ENCODE peak calls at places on chromosome 2, in nine cellular contexts. One of them, this sample, is unnamed.

GRCh38 chr2:190781604-190782198 is 98.9 kb upstream of the GLS start:
- DNase-seq in CD8-positive, alpha-beta T cell: peak; percentile 55
- DNase-seq in cardiac fibroblast: peak; percentile 83
- DNase-seq in astrocyte: peak; percentile 29
- DNase-seq in fibroblast of mammary gland: peak; percentile 76
- DNase-seq in astrocyte of the spinal cord: peak; percentile 72
- DNase-seq in AG09319: no peak
- DNase-seq in CD14-positive monocyte: no peak
- DNase-seq in endodermal cell: peak; percentile 77
- DNase-seq in this sample: peak; percentile 32

GRCh38 chr2:42762823-42763804 is 821 bp downstream of the OXER1 start:
- DNase-seq in CD8-positive, alpha-beta T cell: no peak
- DNase-seq in cardiac fibroblast: no peak
- DNase-seq in astrocyte: no peak
- DNase-seq in fibroblast of mammary gland: no peak
- DNase-seq in astrocyte of the spinal cord: no peak
- DNase-seq in AG09319: no peak
- DNase-seq in CD14-positive monocyte: no peak
- DNase-seq in endodermal cell: peak; percentile 45
- DNase-seq in this sample: no peak

GRCh38 chr2:20443276-20443920 is 3.5 kb upstream of the RHOB start:
- DNase-seq in CD8-positive, alpha-beta T cell: no peak
- DNase-seq in cardiac fibroblast: peak; percentile 79
- DNase-seq in astrocyte: no peak
- DNase-seq in fibroblast of mammary gland: peak; percentile 73
- DNase-seq in astrocyte of the spinal cord: peak; percentile 70
- DNase-seq in AG09319: no peak
- DNase-seq in CD14-positive monocyte: no peak
- DNase-seq in endodermal cell: peak; percentile 74
- DNase-seq in this sample: no peak

GRCh38 chr2:106944220-106944619 is 58.3 kb upstream of the ST6GAL2 start:
- DNase-seq in CD8-positive, alpha-beta T cell: no peak
- DNase-seq in cardiac fibroblast: peak; percentile 58
- DNase-seq in astrocyte: peak; percentile 79
- DNase-seq in fibroblast of mammary gland: peak; percentile 65
- DNase-seq in astrocyte of the spinal cord: peak; percentile 82
- DNase-seq in AG09319: no peak
- DNase-seq in CD14-positive monocyte: no peak
- DNase-seq in endodermal cell: no peak
- DNase-seq in this sample: no peak

GRCh38 chr2:239190921-239191885 is 209.6 kb downstream of the HDAC4 start:
- DNase-seq in CD8-positive, alpha-beta T cell: no peak
- DNase-seq in cardiac fibroblast: no peak
- DNase-seq in astrocyte: no peak
- DNase-seq in fibroblast of mammary gland: no peak
- DNase-seq in astrocyte of the spinal cord: no peak
- DNase-seq in AG09319: no peak
- DNase-seq in CD14-positive monocyte: no peak
- DNase-seq in endodermal cell: peak; percentile 43
- DNase-seq in this sample: peak; percentile 12

GRCh38 chr2:35871672-35872071 is 483.9 kb upstream of the CRIM1 start:
- DNase-seq in CD8-positive, alpha-beta T cell: no peak
- DNase-seq in cardiac fibroblast: no peak
- DNase-seq in astrocyte: no peak
- DNase-seq in fibroblast of mammary gland: peak; percentile 0
- DNase-seq in astrocyte of the spinal cord: no peak
- DNase-seq in AG09319: no peak
- DNase-seq in CD14-positive monocyte: no peak
- DNase-seq in endodermal cell: peak; percentile 53
- DNase-seq in this sample: no peak

GRCh38 chr2:159736048-159736447 is 23.7 kb downstream of the MARCHF7 start:
- DNase-seq in CD8-positive, alpha-beta T cell: no peak
- DNase-seq in cardiac fibroblast: peak; percentile 33
- DNase-seq in astrocyte: peak; percentile 81
- DNase-seq in fibroblast of mammary gland: peak; percentile 46
- DNase-seq in astrocyte of the spinal cord: peak; percentile 17
- DNase-seq in AG09319: no peak
- DNase-seq in CD14-positive monocyte: no peak
- DNase-seq in endodermal cell: no peak
- DNase-seq in this sample: no peak

GRCh38 chr2:224055101-224055500 is 16.0 kb upstream of the SERPINE2 start:
- DNase-seq in CD8-positive, alpha-beta T cell: no peak
- DNase-seq in cardiac fibroblast: peak; percentile 53
- DNase-seq in astrocyte: no peak
- DNase-seq in fibroblast of mammary gland: peak; percentile 51
- DNase-seq in astrocyte of the spinal cord: no peak
- DNase-seq in AG09319: no peak
- DNase-seq in CD14-positive monocyte: no peak
- DNase-seq in endodermal cell: no peak
- DNase-seq in this sample: no peak

GRCh38 chr2:133293544-133294270 is 274.6 kb downstream of the NCKAP5 start:
- DNase-seq in CD8-positive, alpha-beta T cell: no peak
- DNase-seq in cardiac fibroblast: peak; percentile 73
- DNase-seq in astrocyte: no peak
- DNase-seq in fibroblast of mammary gland: no peak
- DNase-seq in astrocyte of the spinal cord: no peak
- DNase-seq in AG09319: no peak
- DNase-seq in CD14-positive monocyte: no peak
- DNase-seq in endodermal cell: no peak
- DNase-seq in this sample: no peak

GRCh38 chr2:150404147-150404546 is 83.3 kb downstream of the RND3 start:
- DNase-seq in CD8-positive, alpha-beta T cell: no peak
- DNase-seq in cardiac fibroblast: peak; percentile 14
- DNase-seq in astrocyte: no peak
- DNase-seq in fibroblast of mammary gland: no peak
- DNase-seq in astrocyte of the spinal cord: no peak
- DNase-seq in AG09319: no peak
- DNase-seq in CD14-positive monocyte: no peak
- DNase-seq in endodermal cell: no peak
- DNase-seq in this sample: no peak

GRCh38 chr2:241540766-241541561 is 17.6 kb upstream of the BOK start:
- DNase-seq in CD8-positive, alpha-beta T cell: peak; percentile 66
- DNase-seq in cardiac fibroblast: peak; percentile 65
- DNase-seq in astrocyte: no peak
- DNase-seq in fibroblast of mammary gland: peak; percentile 39
- DNase-seq in astrocyte of the spinal cord: peak; percentile 41
- DNase-seq in AG09319: no peak
- DNase-seq in CD14-positive monocyte: no peak
- DNase-seq in endodermal cell: peak; percentile 97
- DNase-seq in this sample: peak; percentile 67

GRCh38 chr2:69514406-69514805 is 77.2 kb upstream of the NFU1 start:
- DNase-seq in CD8-positive, alpha-beta T cell: no peak
- DNase-seq in cardiac fibroblast: peak; percentile 83
- DNase-seq in astrocyte: peak; percentile 83
- DNase-seq in fibroblast of mammary gland: peak; percentile 75
- DNase-seq in astrocyte of the spinal cord: peak; percentile 89
- DNase-seq in AG09319: peak; percentile 11
- DNase-seq in CD14-positive monocyte: no peak
- DNase-seq in endodermal cell: peak; percentile 76
- DNase-seq in this sample: peak; percentile 84

DNA sequence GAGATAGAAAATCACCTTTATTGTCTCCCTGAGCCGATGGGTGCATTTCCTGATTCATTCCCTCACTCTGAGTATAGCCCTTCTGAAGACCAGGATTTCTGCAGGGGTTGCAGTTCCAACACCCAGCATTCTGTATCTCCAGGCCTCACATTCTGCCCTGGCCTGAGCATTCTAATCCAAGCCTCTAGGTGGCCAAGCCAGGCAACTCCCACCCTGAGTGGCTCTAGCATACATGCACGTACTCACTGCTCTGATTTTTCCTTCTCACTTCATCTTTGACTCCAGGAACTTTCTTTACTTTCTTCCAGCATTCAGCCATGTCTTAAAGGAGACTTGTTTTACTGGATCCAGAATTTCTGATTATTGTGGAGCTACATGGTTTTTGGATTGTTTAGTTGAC is 100.7 kb upstream of the STK39 start:
- DNase-seq in CD8-positive, alpha-beta T cell: no peak
- DNase-seq in cardiac fibroblast: peak; percentile 72
- DNase-seq in astrocyte: peak; percentile 15
- DNase-seq in fibroblast of mammary gland: peak; percentile 40
- DNase-seq in astrocyte of the spinal cord: peak; percentile 43
- DNase-seq in AG09319: no peak
- DNase-seq in CD14-positive monocyte: no peak
- DNase-seq in endodermal cell: peak; percentile 89
- DNase-seq in this sample: peak; percentile 67
- TF ChIP-seq CTCF in CD8-positive, alpha-beta T cell: no peak
- TF ChIP-seq CTCF in cardiac fibroblast: peak; percentile 68
- TF ChIP-seq CTCF in astrocyte: peak; percentile 46
- TF ChIP-seq CTCF in fibroblast of mammary gland: peak; percentile 62
- TF ChIP-seq CTCF in astrocyte of the spinal cord: peak; percentile 72
- TF ChIP-seq CTCF in AG09319: peak; percentile 31
- TF ChIP-seq CTCF in CD14-positive monocyte: peak; percentile 47
- TF ChIP-seq CTCF in endodermal cell: peak; percentile 89
- TF ChIP-seq CTCF in this sample: peak; percentile 78

GRCh38 chr2:96869281-96869823 is 528 bp downstream of the SEMA4C start:
- DNase-seq in CD8-positive, alpha-beta T cell: no peak
- DNase-seq in cardiac fibroblast: peak; percentile 65
- DNase-seq in astrocyte: peak; percentile 69
- DNase-seq in fibroblast of mammary gland: peak; percentile 66
- DNase-seq in astrocyte of the spinal cord: peak; percentile 80
- DNase-seq in AG09319: peak; percentile 59
- DNase-seq in CD14-positive monocyte: no peak
- DNase-seq in endodermal cell: peak; percentile 83
- DNase-seq in this sample: peak; percentile 60
- TF ChIP-seq CTCF in CD8-positive, alpha-beta T cell: peak; percentile 10
- TF ChIP-seq CTCF in cardiac fibroblast: no peak
- TF ChIP-seq CTCF in astrocyte: no peak
- TF ChIP-seq CTCF in fibroblast of mammary gland: no peak
- TF ChIP-seq CTCF in astrocyte of the spinal cord: no peak
- TF ChIP-seq CTCF in AG09319: no peak
- TF ChIP-seq CTCF in CD14-positive monocyte: peak; percentile 34
- TF ChIP-seq CTCF in endodermal cell: peak; percentile 8
- TF ChIP-seq CTCF in this sample: peak; percentile 53

DNA sequence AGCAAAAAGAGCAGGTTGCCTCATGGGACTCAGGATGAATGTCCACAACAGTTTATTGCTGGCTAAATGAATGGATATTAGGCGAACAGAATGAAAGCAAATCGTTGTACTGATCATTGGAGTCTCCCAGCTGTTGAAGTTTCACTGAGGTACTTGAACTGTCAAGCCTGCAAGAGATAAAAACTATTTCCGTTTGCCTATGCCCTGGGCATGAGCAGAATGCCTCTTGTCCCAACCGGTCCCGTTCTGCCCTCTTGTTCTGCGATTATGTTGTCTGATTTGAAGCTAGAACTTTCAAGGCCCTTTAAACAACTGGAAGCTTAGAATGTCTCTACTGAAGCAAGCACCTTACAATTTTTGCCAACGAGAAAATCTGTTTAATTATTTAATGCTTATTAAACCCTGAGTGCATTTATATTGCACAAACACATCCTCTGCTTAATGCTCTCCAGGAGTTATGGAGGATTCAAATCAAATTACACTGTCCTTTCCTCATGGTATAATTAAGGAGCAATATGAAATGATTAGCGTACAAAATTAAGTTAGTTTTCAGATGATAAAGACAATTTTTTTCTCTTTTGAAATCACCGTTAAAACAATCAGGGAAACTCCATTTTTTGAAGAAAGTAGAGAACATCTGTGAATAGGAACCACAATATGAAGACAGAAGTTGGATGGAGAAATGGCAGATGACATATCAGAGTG is 17.7 kb downstream of the QPCT start:
- DNase-seq in CD8-positive, alpha-beta T cell: no peak
- DNase-seq in cardiac fibroblast: no peak
- DNase-seq in astrocyte: no peak
- DNase-seq in fibroblast of mammary gland: no peak
- DNase-seq in astrocyte of the spinal cord: no peak
- DNase-seq in AG09319: no peak
- DNase-seq in CD14-positive monocyte: no peak
- DNase-seq in endodermal cell: peak; percentile 23
- DNase-seq in this sample: no peak
- TF ChIP-seq CTCF in CD8-positive, alpha-beta T cell: no peak
- TF ChIP-seq CTCF in cardiac fibroblast: no peak
- TF ChIP-seq CTCF in astrocyte: no peak
- TF ChIP-seq CTCF in fibroblast of mammary gland: no peak
- TF ChIP-seq CTCF in astrocyte of the spinal cord: no peak
- TF ChIP-seq CTCF in AG09319: no peak
- TF ChIP-seq CTCF in CD14-positive monocyte: no peak
- TF ChIP-seq CTCF in endodermal cell: no peak
- TF ChIP-seq CTCF in this sample: no peak

GRCh38 chr2:111030271-111030891 is 90.3 kb upstream of the BCL2L11 start:
- DNase-seq in CD8-positive, alpha-beta T cell: no peak
- DNase-seq in cardiac fibroblast: no peak
- DNase-seq in astrocyte: no peak
- DNase-seq in fibroblast of mammary gland: no peak
- DNase-seq in astrocyte of the spinal cord: peak; percentile 8
- DNase-seq in AG09319: no peak
- DNase-seq in CD14-positive monocyte: no peak
- DNase-seq in endodermal cell: peak; percentile 42
- DNase-seq in this sample: no peak

GRCh38 chr2:111029135-111029927 is 91.4 kb upstream of the BCL2L11 start:
- DNase-seq in CD8-positive, alpha-beta T cell: no peak
- DNase-seq in cardiac fibroblast: no peak
- DNase-seq in astrocyte: no peak
- DNase-seq in fibroblast of mammary gland: no peak
- DNase-seq in astrocyte of the spinal cord: no peak
- DNase-seq in AG09319: no peak
- DNase-seq in CD14-positive monocyte: no peak
- DNase-seq in endodermal cell: peak; percentile 87
- DNase-seq in this sample: no peak

GRCh38 chr2:111031546-111032484 is 88.9 kb upstream of the BCL2L11 start:
- DNase-seq in CD8-positive, alpha-beta T cell: no peak
- DNase-seq in cardiac fibroblast: peak; percentile 2
- DNase-seq in astrocyte: no peak
- DNase-seq in fibroblast of mammary gland: peak; percentile 2
- DNase-seq in astrocyte of the spinal cord: no peak
- DNase-seq in AG09319: no peak
- DNase-seq in CD14-positive monocyte: no peak
- DNase-seq in endodermal cell: no peak
- DNase-seq in this sample: no peak

GRCh38 chr2:111025288-111025687 is 95.4 kb upstream of the BCL2L11 start:
- DNase-seq in CD8-positive, alpha-beta T cell: no peak
- DNase-seq in cardiac fibroblast: no peak
- DNase-seq in astrocyte: no peak
- DNase-seq in fibroblast of mammary gland: no peak
- DNase-seq in astrocyte of the spinal cord: no peak
- DNase-seq in AG09319: no peak
- DNase-seq in CD14-positive monocyte: no peak
- DNase-seq in endodermal cell: no peak
- DNase-seq in this sample: no peak

GRCh38 chr2:111028720-111029119 is 92.0 kb upstream of the BCL2L11 start:
- DNase-seq in CD8-positive, alpha-beta T cell: no peak
- DNase-seq in cardiac fibroblast: peak; percentile 22
- DNase-seq in astrocyte: no peak
- DNase-seq in fibroblast of mammary gland: peak; percentile 14
- DNase-seq in astrocyte of the spinal cord: no peak
- DNase-seq in AG09319: no peak
- DNase-seq in CD14-positive monocyte: no peak
- DNase-seq in endodermal cell: no peak
- DNase-seq in this sample: no peak
- TF ChIP-seq CTCF in CD8-positive, alpha-beta T cell: no peak
- TF ChIP-seq CTCF in cardiac fibroblast: no peak
- TF ChIP-seq CTCF in astrocyte: no peak
- TF ChIP-seq CTCF in fibroblast of mammary gland: peak; percentile 22
- TF ChIP-seq CTCF in astrocyte of the spinal cord: no peak
- TF ChIP-seq CTCF in AG09319: no peak
- TF ChIP-seq CTCF in CD14-positive monocyte: peak; percentile 13
- TF ChIP-seq CTCF in endodermal cell: peak; percentile 38
- TF ChIP-seq CTCF in this sample: no peak

This sample was measured in glutamatergic neuron.